ENCODE peak calls at places on chromosomes 3 and 15, in seven cellular contexts. X, P, R, D, K, M and L are unnamed samples.

GRCh38 chr3:114596147-114596546 is 302.3 kb downstream of the TIGIT start:
- DNase-seq in P (no peak), R (no peak), M (no peak), X (no peak), D (no peak), K (no peak), L (no peak)

GRCh38 chr3:111068574-111068973 is 3.0 kb upstream of the NECTIN3 start:
- DNase-seq in R (no peak), P (no peak), M (no peak), X (no peak), K (no peak), D (no peak), L (no peak)

GRCh38 chr3:76293856-76294255 is 508.5 kb upstream of the ZNF717 start:
- DNase-seq in M (peak; percentile 38), R (no peak), X (no peak), D (no peak), K (no peak), P (no peak), L (no peak)

GRCh38 chr3:87088984-87089841 is 98.3 kb upstream of the VGLL3 start:
- DNase-seq in R (peak; percentile 46), M (peak; percentile 67), P (no peak), X (peak; percentile 47), D (no peak), K (peak; percentile 60), L (peak; percentile 46)

GRCh38 chr15:55277116-55277564 is 12.5 kb downstream of the RAB27A start:
- DNase-seq in D (no peak), K (no peak), P (no peak), X (no peak), M (no peak), R (peak; percentile 32), L (no peak)

GRCh38 chr15:81296673-81297072 is 27.3 kb downstream of the STARD5 start:
- DNase-seq in M (peak; percentile 82), P (no peak), D (no peak), X (no peak), K (no peak), R (no peak), L (peak; percentile 37)

GRCh38 chr3:29141197-29141911 is 139.5 kb upstream of the RBMS3 start:
- DNase-seq in R (no peak), K (no peak), M (no peak), P (no peak), D (no peak), X (no peak), L (no peak)

GRCh38 chr15:94042163-94042954 is 189.0 kb upstream of the MCTP2 start:
- DNase-seq in D (no peak), X (no peak), P (no peak), R (peak; percentile 23), M (no peak), K (no peak), L (no peak)

GRCh38 chr3:175398676-175399075 is 539.5 kb downstream of the NAALADL2 start:
- DNase-seq in X (no peak), R (peak; percentile 80), D (no peak), K (no peak), P (no peak), M (no peak), L (no peak)

GRCh38 chr3:124360140-124360539 is 368.2 kb upstream of the ROPN1 start:
- DNase-seq in X (no peak), R (no peak), M (no peak), D (no peak), K (no peak), P (no peak), L (no peak)

GRCh38 chr3:111072016-111072891 is 638 bp downstream of the NECTIN3 start:
- DNase-seq in K (no peak), M (peak; percentile 50), P (no peak), D (peak; percentile 30), R (no peak), X (no peak), L (peak; percentile 11)

GRCh38 chr3:98587654-98588532 is 5.5 kb downstream of the CPOX start:
- DNase-seq in P (no peak), X (no peak), K (no peak), R (no peak), M (no peak), D (no peak), L (no peak)

GRCh38 chr15:80636675-80637074 is 58.4 kb upstream of the ABHD17C start:
- DNase-seq in R (no peak), D (no peak), P (no peak), M (no peak), K (no peak), X (no peak), L (no peak)

GRCh38 chr15:66841953-66842681 is 140.1 kb downstream of the SMAD6 start:
- DNase-seq in R (peak; percentile 68), M (peak; percentile 91), K (peak; percentile 75), D (peak; percentile 88), P (peak; percentile 71), X (peak; percentile 68), L (peak; percentile 79)

GRCh38 chr15:71294636-71295241 is 179.5 kb downstream of the THSD4 start:
- DNase-seq in R (peak; percentile 71), P (no peak), M (no peak), D (no peak), X (no peak), K (peak; percentile 88), L (no peak)

GRCh38 chr3:197613187-197613586 is 57.4 kb upstream of the BDH1 start:
- DNase-seq in K (no peak), R (no peak), X (no peak), P (no peak), M (no peak), D (no peak), L (no peak)

GRCh38 chr15:42358141-42358540 is 1.2 kb upstream of the CAPN3 start:
- DNase-seq in K (no peak), X (no peak), M (no peak), R (no peak), P (no peak), D (no peak), L (no peak)